ENCODE peak calls at places on chromosome 7, in four cellular contexts. S is dorsolateral prefrontal cortex, G is psoas muscle, J is AG10803. Y is an unnamed sample.
A peak's percentile ranks its signal among the peaks of the same experiment; 100 is the strongest.

GRCh38 chr7:101991860-101992259 is 174.4 kb downstream of the CUX1 start:
- DNase-seq in G (no peak), J (no peak), S (no peak), Y (no peak)

GRCh38 chr7:98283127-98283886 is 1.8 kb downstream of the BRI3 start:
- DNase-seq in J (peak; percentile 82), S (no peak), G (peak; percentile 63), Y (no peak)

GRCh38 chr7:151007469-151007898 is 16.7 kb downstream of the NOS3 start:
- DNase-seq in S (no peak), J (no peak), G (no peak), Y (no peak)

GRCh38 chr7:73451780-73452398 is 18.3 kb downstream of the FZD9 start:
- DNase-seq in G (no peak), J (peak; percentile 59), S (no peak), Y (peak; percentile 15)

GRCh38 chr7:116206141-116206540 is 4.2 kb upstream of the TES start:
- DNase-seq in J (no peak), S (no peak), G (no peak), Y (no peak)

GRCh38 chr7:93029056-93029455 is 88.7 kb downstream of the SAMD9 start:
- DNase-seq in S (no peak), J (no peak), G (no peak), Y (no peak)

GRCh38 chr7:12127490-12127889 is 83.6 kb upstream of the TMEM106B start:
- DNase-seq in G (no peak), J (no peak), S (no peak), Y (no peak)

GRCh38 chr7:158345731-158346130 is 241.9 kb downstream of the PTPRN2 start:
- DNase-seq in G (no peak), S (no peak), J (no peak), Y (no peak)

GRCh38 chr7:50331564-50332208 is 27.2 kb downstream of the IKZF1 start:
- DNase-seq in J (no peak), S (no peak), G (no peak), Y (no peak)

GRCh38 chr7:22666732-22667131 is 60.3 kb upstream of the IL6 start:
- DNase-seq in G (no peak), S (no peak), J (peak; percentile 34), Y (no peak)

GRCh38 chr7:141654551-141654950 is 47.4 kb downstream of the DENND11 start:
- DNase-seq in J (peak; percentile 63), S (peak; percentile 67), G (peak; percentile 26), Y (peak; percentile 51)

GRCh38 chr7:75688200-75689136 is 50.3 kb downstream of the HIP1 start:
- DNase-seq in G (peak; percentile 20), S (peak; percentile 92), J (no peak), Y (no peak)

DNA sequence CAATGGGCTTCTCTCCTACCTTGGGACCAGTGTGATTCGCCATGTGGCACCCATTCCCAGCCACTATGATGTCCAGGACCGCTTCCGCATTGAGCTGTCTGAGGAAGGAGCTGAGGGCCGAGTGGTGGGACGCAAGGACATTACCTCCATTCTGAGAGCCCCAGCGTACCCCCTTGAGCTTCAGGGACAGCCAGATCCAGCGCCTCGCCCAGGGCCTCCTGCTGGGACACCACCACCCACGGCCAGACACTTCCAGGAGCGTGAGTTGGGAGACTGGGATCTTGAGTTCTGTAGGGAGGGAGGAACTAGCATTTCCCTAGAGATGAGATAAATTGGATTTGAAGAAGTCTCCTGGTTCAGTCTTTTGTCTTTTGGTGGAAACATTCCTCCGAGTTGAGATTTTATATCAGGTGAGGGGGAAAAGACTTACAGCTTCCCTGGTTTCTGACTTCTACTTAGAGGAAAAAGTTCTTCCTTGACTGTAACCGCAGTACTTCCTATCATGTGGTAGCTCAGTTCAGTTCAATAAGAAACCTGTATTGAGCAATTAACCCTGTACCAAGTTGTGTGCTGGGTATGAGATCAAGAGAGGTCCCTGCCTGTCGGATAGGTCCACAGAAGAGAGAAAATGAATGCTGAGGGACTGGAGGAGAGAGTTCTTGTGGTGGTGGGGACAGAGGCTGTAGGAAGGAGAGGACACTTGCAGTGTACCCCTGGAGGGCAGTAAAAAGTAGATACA is 1.3 kb downstream of the MOSPD3 start:
- DNase-seq in J (no peak), S (no peak), G (no peak), Y (no peak)
- H3K4me3 ChIP-seq in J (peak overlapping the region; percentile 69), S (peak overlapping the region; percentile 84), G (peak overlapping the region; percentile 88), Y (peak overlapping the region; percentile 89)

GRCh38 chr7:37448637-37449331 is at the start of gene ELMO1:
- DNase-seq in J (peak; percentile 20), G (peak; percentile 76), S (peak; percentile 74), Y (peak; percentile 10)
- TF ChIP-seq CTCF in J (peak; percentile 36), G (peak; percentile 31), S (peak; percentile 21), Y (peak; percentile 45)

GRCh38 chr7:137146996-137147720 is 196.4 kb downstream of the PTN start:
- DNase-seq in J (peak; percentile 20), G (no peak), S (no peak), Y (no peak)

GRCh38 chr7:137151056-137151731 is 192.3 kb downstream of the PTN start:
- DNase-seq in S (no peak), G (no peak), J (peak; percentile 11), Y (peak; percentile 4)

GRCh38 chr7:137142376-137142775 is 201.2 kb downstream of the PTN start:
- DNase-seq in J (no peak), S (no peak), G (no peak), Y (no peak)

GRCh38 chr7:137146552-137146961 is 197.0 kb downstream of the PTN start:
- DNase-seq in G (no peak), S (no peak), J (peak; percentile 88), Y (no peak)

GRCh38 chr7:137146012-137146455 is 197.5 kb downstream of the PTN start:
- DNase-seq in J (peak; percentile 80), S (no peak), G (no peak), Y (no peak)
- H3K4me3 ChIP-seq in J (no peak overlapping the region), S (no peak overlapping the region), G (no peak overlapping the region), Y (no peak overlapping the region)

DNA sequence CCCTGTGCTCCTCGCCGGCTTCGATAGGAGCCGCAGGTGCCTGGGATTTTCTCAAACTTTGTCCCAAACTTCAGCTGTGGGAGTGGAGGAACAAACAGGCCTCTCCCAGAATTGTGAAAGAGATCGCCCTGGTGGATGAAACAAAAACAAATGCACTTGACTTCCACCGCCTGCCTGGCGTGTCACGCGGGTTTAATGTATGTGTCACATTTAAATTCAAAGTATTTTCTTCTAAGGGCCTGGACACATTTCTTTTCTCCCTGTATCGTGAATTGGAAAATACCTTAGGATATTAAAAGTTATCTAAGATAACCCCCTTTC is 694 bp upstream of the WASL start:
- DNase-seq in S (no peak), J (peak; percentile 64), G (peak; percentile 33), Y (no peak)
- TF ChIP-seq CTCF in S (no peak), J (no peak), G (no peak), Y (no peak)

DNA sequence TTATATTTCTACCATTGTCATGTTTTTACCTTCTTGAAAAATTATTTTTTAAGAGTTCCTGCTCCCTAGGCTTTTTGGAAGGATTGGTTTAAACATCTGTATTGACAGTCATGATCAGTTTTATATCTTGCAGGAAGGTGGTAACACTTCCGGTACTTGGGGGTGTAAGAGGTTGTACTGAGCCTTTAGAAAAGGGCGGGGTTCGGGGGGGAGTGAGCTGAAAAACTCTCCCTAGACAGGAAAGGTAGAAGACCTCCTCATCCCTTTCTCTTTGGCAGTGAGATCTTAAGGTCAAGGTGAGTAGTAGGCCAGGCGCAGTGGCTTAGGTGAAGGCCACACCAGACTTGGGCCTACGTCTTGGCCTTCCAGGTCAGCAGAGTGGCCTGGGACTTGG is 371 bp upstream of the PPP1R9A start:
- DNase-seq in G (no peak), J (no peak), S (no peak), Y (no peak)
- H3K4me3 ChIP-seq in G (peak overlapping the region; percentile 85), J (no peak overlapping the region), S (peak overlapping the region; percentile 73), Y (peak overlapping the region; percentile 43)

GRCh38 chr7:120091807-120092206 is 181.2 kb upstream of the KCND2 start:
- DNase-seq in G (no peak), S (no peak), J (no peak), Y (no peak)

DNA sequence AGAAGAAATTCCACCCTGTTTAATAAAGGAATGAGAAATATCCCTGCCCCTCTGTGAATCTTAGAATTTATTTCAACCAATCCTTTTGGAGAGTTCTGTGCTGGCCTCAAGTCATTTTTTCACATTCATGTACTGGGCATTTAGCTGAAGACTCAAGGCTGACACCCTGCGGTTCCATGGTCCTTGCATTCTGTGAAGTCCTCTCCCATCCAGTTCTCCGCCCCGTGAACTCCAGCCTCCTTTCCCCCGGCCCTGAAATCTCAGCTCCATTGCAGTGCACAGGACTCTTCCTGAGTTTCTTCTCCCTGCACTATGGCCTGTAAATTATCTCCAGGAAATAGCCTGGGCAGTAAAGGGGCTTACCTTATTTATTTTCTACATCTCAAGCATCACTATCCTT is 183.0 kb upstream of the KCND2 start:
- DNase-seq in J (peak; percentile 26), S (no peak), G (no peak), Y (no peak)
- TF ChIP-seq CTCF in J (peak; percentile 41), S (no peak), G (no peak), Y (peak; percentile 47)

DNA sequence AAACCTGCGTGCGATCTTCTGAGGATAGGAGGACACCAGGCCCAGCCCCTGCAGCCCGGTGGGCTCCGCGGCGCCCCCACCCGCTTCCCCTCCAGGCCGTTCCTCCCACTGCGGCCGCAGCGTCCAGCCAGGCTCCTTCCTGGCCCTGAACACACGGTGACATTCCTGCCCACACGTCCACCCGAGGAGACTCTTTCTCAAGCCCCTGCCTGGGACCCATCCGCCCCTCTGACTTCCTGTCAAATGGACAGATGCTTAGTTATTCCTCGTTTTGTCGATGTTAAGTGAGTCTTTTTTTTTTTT is 32.4 kb upstream of the RNF32 start:
- DNase-seq in S (no peak), G (no peak), J (no peak), Y (no peak)
- H3K4me3 ChIP-seq in S (peak overlapping the region; percentile 54), G (peak overlapping the region; percentile 53), J (peak overlapping the region; percentile 34), Y (no peak overlapping the region)

DNA sequence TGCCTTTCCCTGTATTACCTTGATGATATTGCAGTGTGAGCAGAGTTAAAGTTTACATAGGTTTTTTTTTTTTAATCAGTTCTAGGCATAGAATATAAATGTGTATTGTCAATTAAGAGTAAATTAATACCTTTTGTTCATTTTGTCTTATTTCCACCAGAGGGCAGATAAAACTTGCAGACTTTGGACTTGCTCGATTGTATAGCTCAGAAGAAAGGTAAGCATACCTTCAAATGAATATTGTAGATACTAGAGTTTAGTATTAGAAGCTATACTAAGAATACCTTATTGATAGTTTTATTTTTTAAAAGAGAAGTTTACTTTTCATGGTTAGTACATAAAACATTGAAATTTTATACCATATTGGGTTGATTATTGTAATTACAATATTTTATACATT is 86.8 kb downstream of the MPLKIP start:
- DNase-seq in G (no peak), S (no peak), J (no peak), Y (no peak)
- TF ChIP-seq CTCF in G (no peak), S (peak; percentile 5), J (peak; percentile 26), Y (peak; percentile 27)

GRCh38 chr7:104878577-104878976 is 135.4 kb upstream of the KMT2E start:
- DNase-seq in G (no peak), J (no peak), S (no peak), Y (no peak)

GRCh38 chr7:104883248-104883717 is 130.7 kb upstream of the KMT2E start:
- DNase-seq in G (no peak), S (no peak), J (no peak), Y (no peak)

GRCh38 chr7:104883718-104884452 is 130.1 kb upstream of the KMT2E start:
- DNase-seq in G (peak; percentile 86), J (peak; percentile 71), S (peak; percentile 83), Y (peak; percentile 97)
- H3K4me3 ChIP-seq in G (peak overlapping the region; percentile 30), J (no peak overlapping the region), S (no peak overlapping the region), Y (no peak overlapping the region)